ENCODE peak calls at places on chromosomes 6 and 20, in eight cellular contexts. P is H1, Q is transverse colon, C is A549, A is ovary, N is tibial nerve, G is HepG2, O is K562. K is an unnamed sample.

GRCh38 chr6:53811746-53812145 is 16.9 kb downstream of the LRRC1 start:
- DNase-seq in P (no peak), Q (no peak), C (no peak), A (no peak), N (no peak), G (no peak), O (no peak), K (no peak)

GRCh38 chr20:61259741-61260140 is 7.7 kb downstream of the CDH4 start:
- DNase-seq in P (no peak), Q (no peak), C (no peak), A (no peak), N (no peak), G (no peak), O (no peak), K (no peak)

GRCh38 chr6:85429346-85429745 is 20.5 kb upstream of the NT5E start:
- DNase-seq in P (no peak), Q (no peak), C (no peak), A (no peak), N (no peak), G (no peak), O (no peak), K (no peak)

GRCh38 chr20:31721408-31722332 is 998 bp downstream of the BCL2L1 start:
- DNase-seq in P (no peak), Q (peak; percentile 36), C (no peak), A (peak; percentile 55), N (no peak), G (no peak), O (no peak), K (no peak)

GRCh38 chr20:9070304-9070703 is 1.4 kb downstream of the PLCB4 start:
- DNase-seq in P (no peak), Q (no peak), C (no peak), A (no peak), N (no peak), G (no peak), O (no peak), K (no peak)

GRCh38 chr6:43828711-43829110 is 58.7 kb downstream of the VEGFA start:
- DNase-seq in P (no peak), Q (no peak), C (no peak), A (no peak), N (no peak), G (no peak), O (peak; percentile 95), K (no peak)

GRCh38 chr20:24437322-24438090 is 31.9 kb upstream of the SYNDIG1 start:
- DNase-seq in P (no peak), Q (no peak), C (no peak), A (no peak), N (no peak), G (no peak), O (no peak), K (no peak)

GRCh38 chr6:7479801-7480266 is 61.6 kb upstream of the DSP start:
- DNase-seq in P (no peak), Q (peak; percentile 66), C (peak; percentile 51), A (no peak), N (peak; percentile 7), G (no peak), O (no peak), K (no peak)

GRCh38 chr20:29302979-29303644 is 1954.4 kb upstream of the DEFB115 start:
- DNase-seq in P (no peak), Q (no peak), C (no peak), A (no peak), N (no peak), G (no peak), O (no peak), K (peak; percentile 91)

GRCh38 chr20:50283922-50284810 is 93.5 kb downstream of the CEBPB start:
- DNase-seq in P (no peak), Q (peak; percentile 48), C (peak; percentile 61), A (peak; percentile 44), N (no peak), G (peak; percentile 58), O (peak; percentile 55), K (no peak)

GRCh38 chr20:1946762-1947534 is 46.9 kb downstream of the PDYN start:
- DNase-seq in P (peak; percentile 84), Q (no peak), C (no peak), A (peak; percentile 53), N (peak; percentile 26), G (peak; percentile 70), O (no peak), K (no peak)
- TF ChIP-seq POLR2A in P (peak; percentile 82), Q (no peak), C (no peak), A (peak; percentile 9), N (no peak), G (no peak), O (no peak), K (no peak)

GRCh38 chr6:79373246-79373645 is 138.8 kb upstream of the HMGN3 start:
- DNase-seq in P (no peak), Q (no peak), C (no peak), A (no peak), N (no peak), G (no peak), O (no peak), K (no peak)

GRCh38 chr6:79374308-79374707 is 139.8 kb upstream of the HMGN3 start:
- DNase-seq in P (no peak), Q (no peak), C (no peak), A (no peak), N (no peak), G (no peak), O (no peak), K (no peak)

GRCh38 chr6:79375635-79376425 is 141.3 kb upstream of the HMGN3 start:
- DNase-seq in P (no peak), Q (no peak), C (no peak), A (no peak), N (no peak), G (no peak), O (no peak), K (no peak)

GRCh38 chr6:79373880-79374279 is 139.4 kb upstream of the HMGN3 start:
- DNase-seq in P (no peak), Q (no peak), C (no peak), A (no peak), N (no peak), G (no peak), O (no peak), K (no peak)

DNA sequence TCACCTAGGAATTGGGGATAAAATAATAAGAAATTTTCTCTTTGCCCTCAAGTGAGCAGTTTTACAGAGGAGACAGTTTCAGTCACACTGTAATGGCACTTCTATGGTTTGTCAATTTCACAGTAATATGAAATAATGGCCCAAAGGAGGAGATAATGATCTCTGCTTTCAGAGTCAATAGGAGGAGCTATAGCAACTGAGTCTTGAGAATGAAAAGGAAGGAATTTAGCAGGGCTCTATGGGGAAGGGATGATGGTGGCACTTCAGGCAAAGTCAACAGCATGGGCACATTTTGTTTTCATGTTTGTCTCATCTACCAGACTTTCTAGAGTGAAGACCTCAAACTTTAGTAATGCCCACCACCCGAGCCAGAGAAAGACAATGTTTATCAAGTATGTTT is 138.3 kb upstream of the HMGN3 start:
- DNase-seq in P (no peak), Q (no peak), C (no peak), A (no peak), N (no peak), G (no peak), O (no peak), K (no peak)
- TF ChIP-seq EP300 in P (no peak), Q (no peak), C (no peak), A (no peak), N (no peak), G (no peak), O (no peak), K (no peak)

GRCh38 chr6:116938305-116938704 is 61.3 kb downstream of the RFX6 start:
- DNase-seq in P (no peak), Q (no peak), C (no peak), A (no peak), N (no peak), G (no peak), O (no peak), K (no peak)

GRCh38 chr6:116945809-116946208 is 68.8 kb downstream of the RFX6 start:
- DNase-seq in P (no peak), Q (no peak), C (no peak), A (no peak), N (no peak), G (no peak), O (no peak), K (no peak)

DNA sequence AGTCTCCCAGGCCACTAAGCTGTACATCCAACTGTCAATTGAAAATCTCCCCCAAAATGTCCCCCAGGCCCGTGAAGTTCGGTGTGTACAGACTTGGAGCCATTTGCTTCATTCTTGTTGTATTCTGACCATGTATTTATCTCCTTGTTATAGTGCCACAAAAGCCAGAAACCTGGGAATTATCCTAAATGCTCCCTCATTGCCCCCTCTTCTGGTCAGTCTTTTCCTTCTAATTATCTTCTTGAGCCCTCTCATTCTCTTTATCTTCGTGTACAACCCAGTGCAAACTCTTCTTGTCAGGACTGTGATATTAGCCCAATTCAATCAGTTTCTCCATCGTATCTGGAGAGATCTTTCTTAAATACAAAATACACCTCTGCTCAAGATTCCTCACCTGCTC is 64.7 kb downstream of the RFX6 start:
- DNase-seq in P (no peak), Q (no peak), C (no peak), A (no peak), N (no peak), G (no peak), O (no peak), K (no peak)
- TF ChIP-seq POLR2A in P (no peak), Q (no peak), C (no peak), A (no peak), N (no peak), G (no peak), O (no peak), K (no peak)

GRCh38 chr20:38883081-38883980 is 42.9 kb upstream of the FAM83D start:
- DNase-seq in P (no peak), Q (no peak), C (no peak), A (no peak), N (no peak), G (no peak), O (no peak), K (no peak)

GRCh38 chr20:38881806-38882440 is 44.3 kb upstream of the FAM83D start:
- DNase-seq in P (no peak), Q (no peak), C (no peak), A (no peak), N (no peak), G (no peak), O (no peak), K (no peak)

GRCh38 chr20:38882600-38882999 is 43.6 kb upstream of the FAM83D start:
- DNase-seq in P (no peak), Q (no peak), C (no peak), A (no peak), N (no peak), G (no peak), O (no peak), K (no peak)

GRCh38 chr20:38885357-38885756 is 40.9 kb upstream of the FAM83D start:
- DNase-seq in P (no peak), Q (no peak), C (no peak), A (no peak), N (no peak), G (no peak), O (no peak), K (no peak)

DNA sequence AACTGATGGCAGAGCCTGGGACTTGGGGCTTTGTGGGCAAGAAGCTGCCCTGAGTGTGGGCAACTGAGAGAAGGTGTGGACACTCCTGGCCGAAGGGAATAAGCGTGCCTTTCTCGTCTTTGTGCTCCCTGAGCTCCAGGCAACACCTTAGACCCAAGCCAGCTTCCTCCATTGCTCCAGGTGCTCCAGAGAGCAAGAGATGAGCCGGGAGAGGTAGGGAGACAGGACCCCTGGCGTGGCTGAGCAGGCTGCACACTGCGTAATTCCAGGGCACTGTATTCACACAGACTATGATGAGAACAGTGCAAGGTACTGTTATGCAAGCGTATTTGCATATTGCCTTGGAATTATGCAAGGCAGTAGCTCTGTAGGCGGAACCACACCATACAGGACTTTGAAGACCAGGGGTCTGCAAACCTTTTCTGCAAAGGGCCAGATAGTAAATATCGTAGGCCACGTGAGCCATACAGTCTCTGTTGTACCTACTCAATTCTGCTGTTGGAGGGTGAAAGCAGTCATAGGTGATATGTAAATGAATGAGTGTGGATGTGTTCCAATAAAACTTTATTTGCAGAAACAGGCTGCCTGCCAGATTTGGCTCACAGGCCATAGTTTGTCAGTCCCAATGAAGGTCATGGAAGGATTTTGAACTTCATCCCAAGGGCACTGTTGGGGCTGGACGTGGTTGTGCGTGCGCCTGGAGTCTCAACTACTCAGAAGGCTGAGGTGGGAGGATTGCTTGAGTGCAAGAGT is 42.1 kb upstream of the FAM83D start:
- DNase-seq in P (no peak), Q (no peak), C (no peak), A (no peak), N (no peak), G (peak; percentile 62), O (no peak), K (no peak)
- TF ChIP-seq EP300 in P (no peak), Q (no peak), C (no peak), A (no peak), N (no peak), G (no peak), O (no peak), K (no peak)

K was measured in esophagus muscularis mucosa.